ENCODE peak calls at places on chromosomes 5 and 9, in seven cellular contexts. Y is IMR-90; Z is SJSA1; N is Peyer's patch; W is endothelial cell of umbilical vein; S is CD4-positive, CD25-positive, alpha-beta regulatory T cell; E is suprapubic skin. G is an unnamed sample. For H3K9me3, the result is how much of the 10 kb centered on the place peaks cover.

GRCh38 chr9:78396087-78396486 is 99.2 kb downstream of the PSAT1 start:
- DNase-seq in Y (no peak), Z (no peak), N (no peak), W (no peak), S (no peak), E (no peak), G (no peak)

GRCh38 chr5:96220610-96221390 is 212.2 kb downstream of the PCSK1 start:
- DNase-seq in Y (peak), Z (no peak), N (no peak), W (no peak), S (no peak), E (no peak), G (no peak)

GRCh38 chr5:28451478-28451877 is 1413.1 kb upstream of the CDH9 start:
- DNase-seq in Y (no peak), Z (no peak), N (no peak), W (no peak), S (no peak), E (no peak), G (no peak)

GRCh38 chr9:124557895-124558294 is 50.7 kb upstream of the NR5A1 start:
- DNase-seq in Y (no peak), Z (no peak), N (no peak), W (no peak), S (no peak), E (no peak), G (no peak)

GRCh38 chr5:42606464-42606869 is 150.2 kb upstream of the CCDC152 start:
- DNase-seq in Y (no peak), Z (no peak), N (no peak), W (no peak), S (no peak), E (no peak), G (no peak)

GRCh38 chr9:84277646-84278045 is 62.9 kb downstream of the SLC28A3 start:
- DNase-seq in Y (peak), Z (no peak), N (no peak), W (no peak), S (no peak), E (no peak), G (no peak)

GRCh38 chr5:157215826-157216167 is 35.2 kb downstream of the ITK start:
- DNase-seq in Y (no peak), Z (no peak), N (no peak), W (no peak), S (no peak), E (no peak), G (no peak)

GRCh38 chr5:3659907-3660306 is 64.3 kb downstream of the IRX1 start:
- DNase-seq in Y (peak), Z (peak), N (no peak), W (peak), S (no peak), E (no peak), G (no peak)

GRCh38 chr9:108056805-108057386 is 567.3 kb upstream of the KLF4 start:
- DNase-seq in Y (peak), Z (no peak), N (no peak), W (peak), S (no peak), E (no peak), G (no peak)

GRCh38 chr5:133407277-133407632 is 205.1 kb downstream of the FSTL4 start:
- DNase-seq in Y (no peak), Z (no peak), N (no peak), W (no peak), S (no peak), E (no peak), G (no peak)

GRCh38 chr9:123033352-123033751 is at the start of gene GPR21:
- DNase-seq in Y (no peak), Z (no peak), N (no peak), W (no peak), S (no peak), E (no peak), G (no peak)

GRCh38 chr5:107275333-107275732 is 395.4 kb downstream of the EFNA5 start:
- DNase-seq in Y (no peak), Z (no peak), N (no peak), W (peak), S (no peak), E (no peak), G (no peak)

DNA sequence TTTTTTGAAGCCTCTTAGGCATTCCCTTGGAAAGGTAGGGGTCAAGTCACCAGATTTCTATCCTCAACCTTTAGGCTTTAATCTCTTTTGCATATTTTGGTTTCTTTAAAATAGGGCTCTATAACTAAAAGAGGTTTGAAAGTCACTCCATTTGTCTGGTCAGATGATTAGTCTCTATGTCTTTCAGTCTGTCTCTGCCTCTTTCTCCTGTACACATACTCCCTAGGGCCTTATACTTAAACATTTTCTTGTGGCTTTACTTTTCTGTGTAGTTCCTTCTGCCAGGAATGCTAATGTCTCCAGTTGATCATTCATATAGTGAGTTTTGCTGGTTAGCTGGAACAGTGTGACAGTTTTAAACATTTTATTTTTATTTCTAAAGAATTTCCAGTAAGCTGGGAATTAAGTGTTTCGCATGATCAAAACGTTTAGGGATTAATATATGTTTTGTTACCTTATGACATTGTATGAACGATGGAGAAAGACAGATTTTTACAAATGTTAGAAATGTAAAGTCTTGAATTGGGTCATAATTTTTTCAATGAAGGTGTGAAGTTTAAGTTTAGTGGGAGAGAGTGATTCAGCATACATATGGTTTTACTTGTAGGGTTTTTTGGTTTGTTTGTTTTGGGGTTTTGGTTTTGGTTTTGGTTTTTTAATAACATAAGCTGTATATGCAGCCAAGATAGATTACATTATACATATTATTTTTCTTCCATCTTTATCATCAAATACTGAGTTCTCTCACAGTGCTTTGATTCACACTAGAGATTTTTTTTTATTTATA is 90.6 kb downstream of the ZCCHC7 start:
- DNase-seq in Y (peak), Z (no peak), N (no peak), W (no peak), S (no peak), E (no peak), G (no peak)
- H3K4me3 ChIP-seq in Y (no peak), Z (no peak), N (no peak), W (no peak), S (no peak), E (no peak), G (no peak)

GRCh38 chr5:131633830-131634229 is 1.2 kb downstream of the RAPGEF6 start:
- DNase-seq in Y (no peak), Z (no peak), N (no peak), W (no peak), S (no peak), E (no peak), G (no peak)

GRCh38 chr5:131627466-131627865 is 7.6 kb downstream of the RAPGEF6 start:
- DNase-seq in Y (no peak), Z (no peak), N (no peak), W (no peak), S (no peak), E (no peak), G (no peak)

GRCh38 chr5:131630963-131631350 is 4.1 kb downstream of the RAPGEF6 start:
- DNase-seq in Y (peak), Z (no peak), N (no peak), W (no peak), S (no peak), E (no peak), G (no peak)

GRCh38 chr5:131630208-131630962 is 4.6 kb downstream of the RAPGEF6 start:
- DNase-seq in Y (no peak), Z (no peak), N (no peak), W (no peak), S (no peak), E (no peak), G (no peak)

GRCh38 chr5:131628990-131629389 is 6.0 kb downstream of the RAPGEF6 start:
- DNase-seq in Y (peak), Z (peak), N (no peak), W (no peak), S (no peak), E (no peak), G (no peak)
- H3K27ac ChIP-seq in Y (no peak), Z (peak), N (no peak), W (no peak), S (no peak), E (no peak), G (no peak)

DNA sequence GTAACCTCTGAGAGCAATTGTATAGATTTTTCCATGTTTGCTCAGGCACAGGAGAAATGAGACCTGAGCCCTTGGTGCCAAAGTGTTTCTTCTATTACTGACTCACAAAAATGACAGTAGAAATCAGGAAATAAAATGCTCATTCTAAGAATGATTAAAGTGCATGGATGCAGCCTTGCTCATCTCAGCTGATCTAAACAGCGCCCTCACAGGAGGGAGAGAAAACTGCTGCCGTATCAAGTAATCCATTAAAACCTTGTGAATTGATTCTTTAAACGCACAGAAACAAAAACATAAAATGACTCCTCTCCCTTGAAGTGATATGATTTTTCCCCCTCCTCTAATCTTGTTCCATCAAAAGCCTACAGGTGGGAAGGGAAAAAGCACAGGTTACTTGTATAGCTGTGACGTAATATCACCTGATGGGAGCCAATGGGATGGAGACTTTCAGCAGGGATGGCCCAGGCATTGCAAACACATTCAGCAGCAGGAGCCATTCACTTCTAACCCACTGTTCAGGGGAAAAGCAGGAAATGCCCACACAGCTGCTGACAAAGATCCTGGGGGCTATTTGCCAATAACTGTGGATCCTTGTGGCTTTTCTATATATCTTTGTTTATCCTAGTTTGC is 76.7 kb downstream of the PLCXD3 start:
- DNase-seq in Y (peak), Z (no peak), N (no peak), W (no peak), S (no peak), E (no peak), G (no peak)
- H3K9me3 ChIP-seq in Y (under half), Z (under half), N (under half), W (under half), S (under half), E (under half), G (under half)

GRCh38 chr9:94920439-94920951 is 194.0 kb downstream of the AOPEP start:
- DNase-seq in Y (peak), Z (no peak), N (no peak), W (no peak), S (no peak), E (no peak), G (peak)
- H3K4me3 ChIP-seq in Y (no peak), Z (no peak), N (no peak), W (no peak), S (no peak), E (peak), G (no peak)

GRCh38 chr5:178213748-178214151 is 9.4 kb downstream of the HNRNPAB start:
- DNase-seq in Y (no peak), Z (no peak), N (no peak), W (no peak), S (no peak), E (no peak), G (no peak)
- H3K27ac ChIP-seq in Y (no peak), Z (no peak), N (peak), W (no peak), S (no peak), E (no peak), G (no peak)

DNA sequence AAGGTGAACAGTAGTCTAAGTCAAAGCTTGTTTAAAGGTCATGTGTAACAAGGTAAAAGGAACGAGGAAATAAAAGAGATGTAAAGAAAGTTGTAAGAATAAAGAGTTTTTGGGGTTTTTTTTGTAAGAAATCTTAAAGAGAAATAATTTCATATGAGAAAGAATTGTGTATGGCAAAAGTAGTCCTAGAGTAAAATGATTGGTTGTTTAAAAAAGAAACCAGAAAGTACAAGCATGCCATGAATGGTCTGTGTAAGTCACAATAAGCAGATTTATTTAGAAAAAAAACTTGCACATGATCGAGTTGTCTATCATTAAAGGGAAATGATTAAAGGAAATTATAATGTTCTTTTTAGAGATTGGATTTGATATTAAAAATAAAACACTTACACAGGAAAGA is 172.6 kb upstream of the TUSC1 start:
- DNase-seq in Y (no peak), Z (no peak), N (no peak), W (no peak), S (no peak), E (no peak), G (no peak)
- H3K9me3 ChIP-seq in Y (under half), Z (under half), N (under half), W (under half), S (under half), E (under half), G (under half)

DNA sequence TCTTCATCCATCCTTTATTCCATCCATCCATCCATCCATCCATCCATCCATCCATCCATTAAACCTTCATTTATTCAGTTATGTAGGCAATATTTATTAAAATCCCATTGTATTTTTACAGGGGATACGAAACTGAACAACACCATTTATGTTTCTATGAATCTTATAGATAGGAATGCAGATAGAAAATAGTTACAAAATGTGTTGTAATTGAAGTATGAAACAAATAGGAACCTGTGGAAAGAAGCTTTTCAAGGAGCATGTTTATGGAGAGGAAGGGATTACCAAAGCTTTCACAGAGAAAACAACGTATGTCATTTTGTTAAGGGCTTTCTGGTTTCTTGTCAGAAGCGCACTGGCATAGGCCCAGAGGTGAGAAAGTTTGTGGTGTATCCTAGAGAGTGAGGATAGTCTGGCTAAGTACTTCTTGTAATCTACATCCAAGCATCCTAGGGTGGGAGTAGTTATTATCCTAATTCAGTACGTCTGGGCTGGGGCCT is 184.0 kb downstream of the CNTLN start:
- DNase-seq in Y (peak), Z (no peak), N (no peak), W (no peak), S (no peak), E (no peak), G (peak)
- H3K4me3 ChIP-seq in Y (no peak), Z (no peak), N (no peak), W (no peak), S (no peak), E (no peak), G (no peak)

G was measured in right cardiac atrium.